ENCODE peak calls at places on chromosomes 6 and 20, in six cellular contexts. Q is effector memory CD4-positive, alpha-beta T cell; J is NT2/D1; N is lower lobe of right lung; V is dorsolateral prefrontal cortex; H is endodermal cell. M is an unnamed sample. For H3K27me3, the result is how much of the 10 kb centered on the place peaks cover.

GRCh38 chr6:49668083-49668511 is 31.5 kb upstream of the RHAG start:
- DNase-seq in V (no peak), H (no peak), Q (no peak), J (no peak), N (no peak), M (no peak)

GRCh38 chr6:33128318-33128717 is 52.5 kb downstream of the HLA-DPB1 start:
- DNase-seq in N (no peak), J (no peak), Q (no peak), H (no peak), V (no peak), M (no peak)

GRCh38 chr6:106509420-106510089 is 119.7 kb downstream of the RTN4IP1 start:
- DNase-seq in J (no peak), V (no peak), N (no peak), Q (no peak), H (peak), M (no peak)

GRCh38 chr6:150143521-150144293 is 863 bp downstream of the PPP1R14C start:
- DNase-seq in N (peak), J (no peak), Q (no peak), H (peak), V (peak), M (no peak)

GRCh38 chr6:30091577-30092381 is 16.2 kb upstream of the RNF39 start:
- DNase-seq in Q (no peak), V (no peak), J (no peak), N (peak), H (peak), M (peak)

GRCh38 chr6:87068804-87069203 is 26.1 kb downstream of the CGA start:
- DNase-seq in N (no peak), H (no peak), V (no peak), J (no peak), Q (no peak), M (no peak)

GRCh38 chr6:6872924-6873344 is 234.8 kb upstream of the RREB1 start:
- DNase-seq in N (no peak), Q (no peak), J (peak), V (no peak), H (no peak), M (no peak)

GRCh38 chr6:34414999-34415858 is 10.6 kb downstream of the RPS10 start:
- DNase-seq in N (no peak), Q (no peak), J (no peak), H (no peak), V (no peak), M (no peak)

GRCh38 chr6:142935553-142936517 is 9.1 kb downstream of the HIVEP2 start:
- DNase-seq in Q (peak), V (no peak), N (no peak), H (no peak), J (no peak), M (peak)

GRCh38 chr20:51457281-51457932 is 85.1 kb downstream of the NFATC2 start:
- DNase-seq in V (no peak), Q (no peak), H (no peak), J (no peak), N (no peak), M (peak)

GRCh38 chr6:72425003-72425681 is 196.7 kb upstream of the KCNQ5 start:
- DNase-seq in H (no peak), J (no peak), N (no peak), Q (no peak), V (no peak), M (no peak)

DNA sequence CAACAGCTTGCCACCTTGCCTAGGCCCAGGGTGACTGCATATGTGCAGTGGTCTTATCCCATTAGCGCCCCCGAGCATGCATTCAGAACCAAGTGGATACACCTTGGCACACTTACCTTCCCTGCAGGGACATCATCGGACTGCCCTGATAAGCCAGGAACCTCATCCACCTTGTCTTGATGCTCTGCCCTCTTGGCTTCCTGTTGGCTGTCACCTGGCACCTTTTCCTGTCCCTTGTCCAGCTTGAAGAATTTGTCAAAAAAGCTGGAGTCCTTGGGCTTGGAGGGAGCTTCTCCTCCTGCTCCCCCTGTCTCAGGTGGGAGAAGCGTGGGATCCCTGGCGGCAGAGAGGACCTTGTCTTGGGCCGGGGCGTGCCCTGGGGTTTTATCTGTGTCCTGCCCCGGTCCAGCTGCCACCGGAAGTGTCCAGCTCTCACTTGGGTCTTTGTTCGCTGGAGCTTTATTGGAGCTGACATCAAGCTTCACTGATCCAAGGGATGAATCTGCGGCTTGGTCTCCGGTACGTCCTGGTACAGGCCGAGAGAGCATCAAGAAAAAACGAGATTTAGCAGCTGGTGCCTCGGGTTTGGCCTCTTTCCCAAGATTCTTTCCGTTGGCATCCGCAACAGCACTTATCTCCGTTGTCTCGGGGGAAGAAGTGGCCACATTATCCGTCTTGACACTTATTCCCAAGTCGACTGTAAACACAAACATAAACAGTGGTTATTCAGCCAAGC is 42.0 kb downstream of the BCAS1 start:
- DNase-seq in N (no peak), Q (no peak), J (no peak), V (peak), H (no peak), M (no peak)
- H3K27me3 ChIP-seq in N (under half), Q (under half), J (under half), V (under half), H (under half), M (under half)

DNA sequence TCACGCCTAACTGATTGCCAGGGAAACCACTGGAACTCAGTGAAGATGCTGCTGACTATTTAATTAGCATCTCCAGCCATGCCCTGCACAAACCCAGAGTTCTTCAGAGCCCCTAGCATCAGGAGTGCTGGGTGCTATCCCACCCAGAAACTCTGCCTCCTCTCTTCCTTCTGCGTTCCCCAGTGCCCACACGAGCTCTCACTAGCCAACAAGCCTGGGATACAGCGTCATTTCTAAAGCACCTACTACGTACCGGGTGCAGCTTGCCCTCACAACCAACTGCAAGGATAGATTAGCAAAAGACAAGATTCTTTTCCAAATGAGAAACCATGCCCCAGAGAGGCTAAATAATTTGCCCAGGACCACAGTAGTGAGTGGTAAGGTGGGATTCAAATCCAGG is 105.2 kb upstream of the FOXP4 start:
- DNase-seq in V (no peak), Q (no peak), N (no peak), J (no peak), H (no peak), M (no peak)
- H3K27me3 ChIP-seq in V (under half), Q (under half), N (under half), J (under half), H (under half), M (under half)

GRCh38 chr6:41626022-41626421 is 12.2 kb upstream of the MDFI start:
- DNase-seq in H (no peak), Q (no peak), N (no peak), V (no peak), J (no peak), M (no peak)

GRCh38 chr6:41624621-41625365 is 13.5 kb upstream of the MDFI start:
- DNase-seq in Q (no peak), J (no peak), N (peak), H (no peak), V (no peak), M (no peak)

GRCh38 chr6:41621367-41621766 is 16.9 kb upstream of the MDFI start:
- DNase-seq in Q (no peak), H (no peak), V (no peak), N (no peak), J (no peak), M (no peak)

GRCh38 chr6:41625442-41625841 is 12.8 kb upstream of the MDFI start:
- DNase-seq in V (no peak), H (no peak), J (no peak), Q (no peak), N (peak), M (peak)

GRCh38 chr6:41622210-41622990 is 15.9 kb upstream of the MDFI start:
- DNase-seq in J (peak), N (no peak), Q (no peak), H (no peak), V (no peak), M (no peak)
- H3K27me3 ChIP-seq in J (under half), N (under half), Q (under half), H (under half), V (under half), M (under half)

GRCh38 chr6:1605822-1606532 is 3.7 kb upstream of the FOXC1 start:
- DNase-seq in J (no peak), H (no peak), Q (no peak), N (no peak), V (no peak), M (peak)
- H3K27me3 ChIP-seq in J (half or more), H (half or more), Q (half or more), N (half or more), V (half or more), M (under half)

DNA sequence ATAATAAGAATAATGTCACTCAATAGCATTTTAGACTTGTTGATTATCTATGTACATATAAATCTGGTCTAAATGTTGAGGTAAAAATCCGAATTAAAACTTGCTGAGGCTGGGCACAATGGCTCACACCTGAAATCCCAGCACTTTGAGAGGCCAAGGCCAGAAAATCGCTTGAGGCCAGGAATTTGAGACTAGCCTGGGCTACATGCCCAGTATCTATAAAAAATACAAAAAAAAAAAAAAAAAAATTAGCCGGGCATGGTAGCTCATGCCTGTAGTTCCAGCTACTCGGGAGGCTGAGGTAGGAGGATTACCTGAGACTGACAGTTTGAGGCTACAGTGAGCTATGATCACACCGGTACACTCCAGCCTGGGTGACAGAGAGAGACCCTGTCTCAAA is 34.2 kb upstream of the SUPT3H start:
- DNase-seq in Q (no peak), H (no peak), J (no peak), V (no peak), N (no peak), M (no peak)
- H3K27me3 ChIP-seq in Q (under half), H (under half), J (under half), V (under half), N (under half), M (under half)

GRCh38 chr20:21087862-21088540 is 18.2 kb downstream of the LINC00237 start:
- DNase-seq in H (no peak), J (no peak), Q (no peak), N (no peak), V (no peak), M (no peak)

GRCh38 chr20:21077809-21078345 is 28.3 kb downstream of the LINC00237 start:
- DNase-seq in V (no peak), H (no peak), J (no peak), Q (no peak), N (no peak), M (no peak)

GRCh38 chr20:21083825-21084325 is 22.3 kb downstream of the LINC00237 start:
- DNase-seq in Q (no peak), J (no peak), V (no peak), N (no peak), H (no peak), M (no peak)

GRCh38 chr20:21082584-21082983 is 23.6 kb downstream of the LINC00237 start:
- DNase-seq in V (no peak), H (no peak), J (no peak), Q (no peak), N (no peak), M (no peak)
- H3K27me3 ChIP-seq in V (under half), H (under half), J (under half), Q (under half), N (under half), M (under half)

DNA sequence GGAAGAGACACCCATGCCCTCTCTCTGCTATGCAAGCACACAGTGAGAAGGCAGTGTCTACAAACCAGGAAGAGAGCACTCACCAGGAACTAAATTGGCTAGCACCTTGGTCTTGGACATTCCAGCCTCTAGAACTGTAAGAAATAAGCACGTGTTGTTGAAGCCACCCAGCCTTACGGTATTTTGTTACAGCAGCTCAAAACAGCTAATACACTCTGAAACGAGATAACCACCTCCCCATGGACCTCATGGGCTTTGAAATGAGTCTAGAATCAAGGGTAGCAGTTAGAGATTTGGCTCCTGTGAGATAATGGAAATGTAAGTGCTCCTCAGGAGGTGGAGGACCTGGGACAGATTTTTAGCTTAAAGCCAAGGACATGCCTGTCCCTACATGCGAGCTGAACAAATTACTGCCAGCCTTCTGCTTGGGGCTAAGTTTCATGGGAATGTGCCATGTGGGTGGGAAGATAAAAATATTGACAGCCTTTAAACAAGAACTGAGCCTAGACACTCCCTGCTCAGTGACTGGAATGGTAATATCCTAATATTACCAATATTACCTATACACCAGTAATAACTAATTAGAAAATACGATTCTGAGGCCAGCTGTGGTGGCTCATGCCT is 3.9 kb upstream of the ZNF318 start:
- DNase-seq in H (peak), J (no peak), V (no peak), Q (no peak), N (no peak), M (no peak)
- H3K27me3 ChIP-seq in H (under half), J (under half), V (under half), Q (under half), N (under half), M (under half)

M was measured in aorta.